ENCODE peak calls at places on chromosomes 6 and 20, in nine cellular contexts. One of them, this sample, is unnamed.

GRCh38 chr6:44672838-44673237 is 285.3 kb downstream of the CDC5L start:
- DNase-seq in esophagus squamous epithelium: no peak
- DNase-seq in Panc1: no peak
- DNase-seq in cardiac muscle cell: no peak
- DNase-seq in SK-N-SH: no peak
- DNase-seq in lung: no peak
- DNase-seq in fibroblast of lung: no peak
- DNase-seq in heart right ventricle: no peak
- DNase-seq in OCI-LY7: no peak
- DNase-seq in this sample: no peak

GRCh38 chr6:83474309-83474708 is 38.0 kb upstream of the PRSS35 start:
- DNase-seq in Panc1: no peak
- DNase-seq in SK-N-SH: no peak
- DNase-seq in OCI-LY7: no peak
- DNase-seq in cardiac muscle cell: peak
- DNase-seq in fibroblast of lung: peak
- DNase-seq in heart right ventricle: no peak
- DNase-seq in esophagus squamous epithelium: no peak
- DNase-seq in lung: no peak
- DNase-seq in this sample: peak

GRCh38 chr20:58174708-58175287 is 53.7 kb downstream of the ANKRD60 start:
- DNase-seq in esophagus squamous epithelium: no peak
- DNase-seq in heart right ventricle: peak
- DNase-seq in fibroblast of lung: peak
- DNase-seq in cardiac muscle cell: no peak
- DNase-seq in Panc1: no peak
- DNase-seq in OCI-LY7: no peak
- DNase-seq in lung: no peak
- DNase-seq in SK-N-SH: peak
- DNase-seq in this sample: peak

GRCh38 chr20:19012671-19013070 is 199.1 kb downstream of the SCP2D1 start:
- DNase-seq in heart right ventricle: no peak
- DNase-seq in OCI-LY7: no peak
- DNase-seq in fibroblast of lung: no peak
- DNase-seq in esophagus squamous epithelium: no peak
- DNase-seq in Panc1: no peak
- DNase-seq in SK-N-SH: no peak
- DNase-seq in cardiac muscle cell: no peak
- DNase-seq in lung: no peak
- DNase-seq in this sample: no peak

GRCh38 chr6:137000825-137001224 is 43.9 kb downstream of the IL20RA start:
- DNase-seq in Panc1: no peak
- DNase-seq in cardiac muscle cell: no peak
- DNase-seq in fibroblast of lung: no peak
- DNase-seq in OCI-LY7: no peak
- DNase-seq in heart right ventricle: no peak
- DNase-seq in lung: no peak
- DNase-seq in SK-N-SH: no peak
- DNase-seq in esophagus squamous epithelium: no peak
- DNase-seq in this sample: no peak

GRCh38 chr6:1605822-1606532 is 3.7 kb upstream of the FOXC1 start:
- DNase-seq in lung: no peak
- DNase-seq in esophagus squamous epithelium: no peak
- DNase-seq in heart right ventricle: no peak
- DNase-seq in OCI-LY7: no peak
- DNase-seq in SK-N-SH: no peak
- DNase-seq in fibroblast of lung: peak
- DNase-seq in Panc1: no peak
- DNase-seq in cardiac muscle cell: no peak
- DNase-seq in this sample: no peak

GRCh38 chr6:146359123-146359522 is 184.5 kb upstream of the RAB32 start:
- DNase-seq in heart right ventricle: no peak
- DNase-seq in cardiac muscle cell: peak
- DNase-seq in SK-N-SH: no peak
- DNase-seq in esophagus squamous epithelium: no peak
- DNase-seq in fibroblast of lung: no peak
- DNase-seq in Panc1: no peak
- DNase-seq in lung: no peak
- DNase-seq in OCI-LY7: no peak
- DNase-seq in this sample: no peak

GRCh38 chr6:125444234-125444949 is 142.6 kb upstream of the HDDC2 start:
- DNase-seq in esophagus squamous epithelium: no peak
- DNase-seq in lung: no peak
- DNase-seq in Panc1: no peak
- DNase-seq in SK-N-SH: no peak
- DNase-seq in cardiac muscle cell: peak
- DNase-seq in OCI-LY7: no peak
- DNase-seq in heart right ventricle: peak
- DNase-seq in fibroblast of lung: peak
- DNase-seq in this sample: no peak

GRCh38 chr6:41757268-41757667 is 10.1 kb upstream of the PGC start:
- DNase-seq in cardiac muscle cell: no peak
- DNase-seq in SK-N-SH: no peak
- DNase-seq in heart right ventricle: no peak
- DNase-seq in fibroblast of lung: no peak
- DNase-seq in Panc1: no peak
- DNase-seq in OCI-LY7: no peak
- DNase-seq in lung: no peak
- DNase-seq in esophagus squamous epithelium: no peak
- DNase-seq in this sample: no peak

GRCh38 chr6:35893246-35893645 is 27.7 kb downstream of the SRPK1 start:
- DNase-seq in Panc1: no peak
- DNase-seq in OCI-LY7: no peak
- DNase-seq in SK-N-SH: no peak
- DNase-seq in cardiac muscle cell: no peak
- DNase-seq in lung: no peak
- DNase-seq in esophagus squamous epithelium: no peak
- DNase-seq in heart right ventricle: no peak
- DNase-seq in fibroblast of lung: no peak
- DNase-seq in this sample: no peak

GRCh38 chr20:18058661-18059467 is 1.1 kb upstream of the OVOL2 start:
- DNase-seq in OCI-LY7: no peak
- DNase-seq in SK-N-SH: peak
- DNase-seq in esophagus squamous epithelium: no peak
- DNase-seq in Panc1: no peak
- DNase-seq in cardiac muscle cell: no peak
- DNase-seq in lung: peak
- DNase-seq in fibroblast of lung: no peak
- DNase-seq in heart right ventricle: no peak
- DNase-seq in this sample: no peak

GRCh38 chr20:11457476-11457875 is 460.2 kb upstream of the BTBD3 start:
- DNase-seq in cardiac muscle cell: peak
- DNase-seq in fibroblast of lung: no peak
- DNase-seq in lung: no peak
- DNase-seq in heart right ventricle: no peak
- DNase-seq in OCI-LY7: no peak
- DNase-seq in esophagus squamous epithelium: no peak
- DNase-seq in SK-N-SH: no peak
- DNase-seq in Panc1: no peak
- DNase-seq in this sample: no peak

DNA sequence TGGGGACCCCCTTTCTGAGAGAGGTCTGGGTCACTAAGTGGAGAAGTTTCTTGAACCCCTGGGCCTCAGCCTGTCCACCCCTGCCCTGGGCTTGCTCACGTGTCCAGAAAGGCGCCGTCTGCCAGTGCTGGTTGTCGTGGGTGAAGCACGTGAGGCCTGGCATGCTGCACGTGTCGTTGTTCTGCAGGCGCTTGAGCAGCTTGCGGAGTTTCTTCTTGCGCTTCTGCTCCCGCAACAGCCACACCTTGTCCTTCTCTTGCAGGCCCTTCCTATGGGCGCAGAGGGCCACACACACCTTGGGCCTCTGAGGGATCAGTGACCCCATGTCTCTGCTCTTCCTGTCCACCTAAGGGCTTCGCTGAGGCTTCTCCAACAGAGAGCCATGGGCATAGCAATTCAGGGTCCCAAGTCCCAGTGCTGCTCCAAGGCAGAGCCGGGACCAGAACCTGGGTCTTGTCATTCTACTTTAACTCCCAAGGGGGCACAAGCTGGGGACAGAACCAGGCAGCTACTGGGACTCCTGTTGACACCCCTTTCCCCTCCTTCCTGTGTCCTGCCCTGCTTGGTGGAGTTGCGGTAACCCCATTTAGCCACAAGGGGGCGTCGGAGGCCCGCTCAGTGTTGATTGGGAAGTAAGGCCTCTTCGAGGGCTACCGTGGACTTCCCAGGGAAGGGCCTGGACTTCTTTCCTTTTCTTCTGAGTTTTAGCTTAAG is 121.8 kb downstream of the SULF2 start:
- DNase-seq in esophagus squamous epithelium: no peak
- DNase-seq in SK-N-SH: peak
- DNase-seq in fibroblast of lung: peak
- DNase-seq in lung: peak
- DNase-seq in OCI-LY7: peak
- DNase-seq in cardiac muscle cell: peak
- DNase-seq in heart right ventricle: peak
- DNase-seq in Panc1: peak
- DNase-seq in this sample: peak
- TF ChIP-seq CTCF in esophagus squamous epithelium: peak
- TF ChIP-seq CTCF in SK-N-SH: peak
- TF ChIP-seq CTCF in fibroblast of lung: peak
- TF ChIP-seq CTCF in lung: peak
- TF ChIP-seq CTCF in OCI-LY7: peak
- TF ChIP-seq CTCF in cardiac muscle cell: peak
- TF ChIP-seq CTCF in heart right ventricle: peak
- TF ChIP-seq CTCF in Panc1: peak
- TF ChIP-seq CTCF in this sample: peak

GRCh38 chr6:139374357-139375238 is at the start of gene CITED2:
- DNase-seq in fibroblast of lung: peak
- DNase-seq in lung: peak
- DNase-seq in Panc1: peak
- DNase-seq in OCI-LY7: peak
- DNase-seq in esophagus squamous epithelium: peak
- DNase-seq in cardiac muscle cell: peak
- DNase-seq in heart right ventricle: peak
- DNase-seq in SK-N-SH: peak
- DNase-seq in this sample: peak

GRCh38 chr6:139372326-139373153 is 1.9 kb downstream of the CITED2 start:
- DNase-seq in heart right ventricle: no peak
- DNase-seq in Panc1: no peak
- DNase-seq in SK-N-SH: no peak
- DNase-seq in lung: no peak
- DNase-seq in esophagus squamous epithelium: no peak
- DNase-seq in OCI-LY7: no peak
- DNase-seq in fibroblast of lung: peak
- DNase-seq in cardiac muscle cell: peak
- DNase-seq in this sample: peak

GRCh38 chr6:139373928-139374356 is 506 bp downstream of the CITED2 start:
- DNase-seq in esophagus squamous epithelium: no peak
- DNase-seq in heart right ventricle: no peak
- DNase-seq in SK-N-SH: no peak
- DNase-seq in cardiac muscle cell: no peak
- DNase-seq in OCI-LY7: no peak
- DNase-seq in lung: no peak
- DNase-seq in Panc1: no peak
- DNase-seq in fibroblast of lung: no peak
- DNase-seq in this sample: no peak

GRCh38 chr6:139371421-139372253 is 2.8 kb downstream of the CITED2 start:
- DNase-seq in cardiac muscle cell: peak
- DNase-seq in fibroblast of lung: peak
- DNase-seq in SK-N-SH: no peak
- DNase-seq in esophagus squamous epithelium: no peak
- DNase-seq in OCI-LY7: no peak
- DNase-seq in lung: no peak
- DNase-seq in heart right ventricle: no peak
- DNase-seq in Panc1: no peak
- DNase-seq in this sample: peak

GRCh38 chr6:139373154-139373927 is 1.1 kb downstream of the CITED2 start:
- DNase-seq in Panc1: no peak
- DNase-seq in esophagus squamous epithelium: peak
- DNase-seq in fibroblast of lung: peak
- DNase-seq in OCI-LY7: peak
- DNase-seq in cardiac muscle cell: peak
- DNase-seq in lung: peak
- DNase-seq in heart right ventricle: peak
- DNase-seq in SK-N-SH: peak
- DNase-seq in this sample: peak
- TF ChIP-seq CTCF in Panc1: peak
- TF ChIP-seq CTCF in esophagus squamous epithelium: peak
- TF ChIP-seq CTCF in fibroblast of lung: no peak
- TF ChIP-seq CTCF in OCI-LY7: peak
- TF ChIP-seq CTCF in cardiac muscle cell: no peak
- TF ChIP-seq CTCF in lung: no peak
- TF ChIP-seq CTCF in heart right ventricle: no peak
- TF ChIP-seq CTCF in SK-N-SH: peak
- TF ChIP-seq CTCF in this sample: peak

DNA sequence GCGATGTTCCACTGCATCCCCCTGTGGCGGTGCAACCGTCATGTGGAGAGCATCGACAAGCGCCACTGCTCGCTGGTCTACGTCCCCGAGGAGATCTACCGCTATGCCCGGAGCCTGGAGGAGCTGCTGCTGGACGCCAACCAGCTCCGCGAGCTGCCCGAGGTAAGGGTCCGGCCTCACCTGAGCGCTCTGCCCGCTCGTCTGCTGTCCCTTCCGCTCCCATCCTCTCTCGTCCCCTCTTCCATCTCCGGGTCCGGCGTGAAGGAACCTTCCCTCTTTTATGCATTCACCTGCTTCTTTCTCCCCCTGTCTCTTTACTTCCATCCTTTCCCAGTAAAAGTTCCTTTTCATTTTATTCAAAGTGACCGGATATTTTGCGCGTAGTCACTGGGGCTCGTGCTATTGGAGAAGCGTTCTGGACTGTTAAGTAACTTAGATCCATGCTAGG is 473 bp downstream of the LRRC1 start:
- DNase-seq in cardiac muscle cell: no peak
- DNase-seq in heart right ventricle: no peak
- DNase-seq in SK-N-SH: no peak
- DNase-seq in Panc1: no peak
- DNase-seq in lung: no peak
- DNase-seq in fibroblast of lung: no peak
- DNase-seq in esophagus squamous epithelium: no peak
- DNase-seq in OCI-LY7: no peak
- DNase-seq in this sample: no peak
- TF ChIP-seq CTCF in cardiac muscle cell: no peak
- TF ChIP-seq CTCF in heart right ventricle: no peak
- TF ChIP-seq CTCF in SK-N-SH: no peak
- TF ChIP-seq CTCF in Panc1: no peak
- TF ChIP-seq CTCF in lung: no peak
- TF ChIP-seq CTCF in fibroblast of lung: no peak
- TF ChIP-seq CTCF in esophagus squamous epithelium: no peak
- TF ChIP-seq CTCF in OCI-LY7: no peak
- TF ChIP-seq CTCF in this sample: no peak

GRCh38 chr20:9597547-9597946 is 83.2 kb downstream of the LAMP5 start:
- DNase-seq in fibroblast of lung: no peak
- DNase-seq in SK-N-SH: no peak
- DNase-seq in OCI-LY7: no peak
- DNase-seq in lung: no peak
- DNase-seq in heart right ventricle: no peak
- DNase-seq in Panc1: no peak
- DNase-seq in esophagus squamous epithelium: no peak
- DNase-seq in cardiac muscle cell: no peak
- DNase-seq in this sample: no peak
- TF ChIP-seq CTCF in fibroblast of lung: no peak
- TF ChIP-seq CTCF in SK-N-SH: no peak
- TF ChIP-seq CTCF in OCI-LY7: no peak
- TF ChIP-seq CTCF in lung: no peak
- TF ChIP-seq CTCF in heart right ventricle: no peak
- TF ChIP-seq CTCF in Panc1: no peak
- TF ChIP-seq CTCF in esophagus squamous epithelium: no peak
- TF ChIP-seq CTCF in cardiac muscle cell: no peak
- TF ChIP-seq CTCF in this sample: no peak